ENCODE peak calls at places on chromosomes 5 and 9, in ten cellular contexts. O is stimulated activated CD4-positive, alpha-beta T cell treated with anti-CD3 and anti-CD28 coated beads, TNF-alpha, amount 100 ng/mL, for 1 hour; L is posterior cingulate gyrus; F is GDM1; X is coronary artery; G is endothelial cell of umbilical vein; E is stimulated activated effector memory CD8-positive, alpha-beta T cell treated with anti-CD3 and anti-CD28 coated beads, Interleukin-12 subunit alpha, Interleukin-12 subunit beta, amount 100 ng/mL, for 72 hours; H is SW480; N is iris pigment epithelial cell; B is ACHN. A is an unnamed sample.

GRCh38 chr5:140039561-140039960 is 3.5 kb downstream of the NRG2 start:
- DNase-seq in B (no peak), E (no peak), H (no peak), F (no peak), X (no peak), N (no peak), G (no peak), O (no peak), L (no peak), A (no peak)

GRCh38 chr9:131734781-131735180 is 5.1 kb downstream of the RAPGEF1 start:
- DNase-seq in B (no peak), G (peak), H (no peak), N (no peak), L (no peak), F (no peak), E (no peak), O (no peak), X (no peak), A (no peak)

GRCh38 chr5:54171645-54172384 is 138.6 kb downstream of the ARL15 start:
- DNase-seq in L (no peak), F (no peak), G (peak), E (no peak), H (peak), X (no peak), N (peak), O (no peak), B (peak), A (no peak)

GRCh38 chr5:136028782-136029742 is at the start of gene TGFBI:
- DNase-seq in X (peak), E (no peak), B (peak), G (peak), F (no peak), N (peak), H (peak), O (no peak), L (peak), A (no peak)

GRCh38 chr9:136821333-136822031 is 13.7 kb downstream of the RABL6 start:
- DNase-seq in G (peak), O (no peak), X (no peak), H (no peak), E (no peak), F (no peak), B (no peak), L (peak), N (peak), A (no peak)

GRCh38 chr9:95920024-95920423 is 44.5 kb downstream of the ERCC6L2 start:
- DNase-seq in H (no peak), E (no peak), X (no peak), B (no peak), O (no peak), G (no peak), L (no peak), N (no peak), F (no peak), A (no peak)

GRCh38 chr9:121455527-121456239 is 44.0 kb downstream of the GGTA1 start:
- DNase-seq in L (no peak), H (no peak), E (peak), N (no peak), G (no peak), O (no peak), X (no peak), F (peak), B (no peak), A (no peak)

GRCh38 chr9:96618209-96619108 is 1.2 kb downstream of the CDC14B start:
- DNase-seq in B (peak), E (no peak), G (peak), L (peak), H (peak), F (no peak), N (peak), X (peak), O (peak), A (peak)

GRCh38 chr5:53109041-53109435 is 519 bp downstream of the MOCS2 start:
- DNase-seq in X (no peak), H (peak), B (peak), F (no peak), E (no peak), O (no peak), N (peak), G (peak), L (no peak), A (no peak)

GRCh38 chr5:137366526-137366925 is 132.6 kb downstream of the SPOCK1 start:
- DNase-seq in N (no peak), G (no peak), E (no peak), B (no peak), H (no peak), O (no peak), X (no peak), F (no peak), L (no peak), A (no peak)

GRCh38 chr9:137370865-137371520 is 52.0 kb downstream of the EXD3 start:
- DNase-seq in E (no peak), H (no peak), O (no peak), G (no peak), N (no peak), B (no peak), F (no peak), X (peak), L (peak), A (no peak)

GRCh38 chr5:126369995-126370731 is 53.0 kb upstream of the GRAMD2B start:
- DNase-seq in F (no peak), G (no peak), X (no peak), O (no peak), N (peak), B (peak), E (no peak), L (no peak), H (peak), A (no peak)

GRCh38 chr9:18036364-18036896 is 437.5 kb upstream of the ADAMTSL1 start:
- DNase-seq in F (no peak), O (no peak), H (no peak), X (no peak), B (no peak), E (no peak), N (no peak), L (no peak), G (no peak), A (no peak)

GRCh38 chr9:114057161-114057560 is 20.9 kb downstream of the AMBP start:
- DNase-seq in G (no peak), N (no peak), H (peak), F (no peak), L (no peak), O (no peak), B (no peak), X (no peak), E (no peak), A (no peak)

GRCh38 chr5:133317558-133317957 is 265.7 kb downstream of the HSPA4 start:
- DNase-seq in H (no peak), X (no peak), G (no peak), O (no peak), L (peak), E (no peak), N (no peak), F (no peak), B (no peak), A (no peak)

GRCh38 chr5:154999865-155000264 is 13.7 kb upstream of the KIF4B start:
- DNase-seq in X (no peak), F (no peak), G (no peak), H (no peak), E (no peak), L (no peak), B (no peak), N (no peak), O (no peak), A (no peak)

GRCh38 chr5:54362434-54362833 is 52.1 kb upstream of the ARL15 start:
- DNase-seq in L (no peak), E (no peak), N (peak), X (no peak), O (no peak), G (peak), B (no peak), F (no peak), H (no peak), A (no peak)

GRCh38 chr9:98573749-98574278 is 134.9 kb downstream of the GABBR2 start:
- DNase-seq in N (no peak), H (no peak), E (no peak), X (no peak), L (no peak), B (no peak), F (no peak), G (no peak), O (no peak), A (no peak)

GRCh38 chr5:87831499-87831898 is 418.8 kb upstream of the CCNH start:
- DNase-seq in N (no peak), B (no peak), O (no peak), E (no peak), L (no peak), X (no peak), H (no peak), G (no peak), F (no peak), A (no peak)

GRCh38 chr9:14269911-14270310 is 44.0 kb downstream of the NFIB start:
- DNase-seq in O (no peak), N (no peak), F (no peak), G (peak), L (no peak), H (no peak), E (no peak), B (no peak), X (no peak), A (no peak)

GRCh38 chr5:143207563-143208364 is 195.7 kb downstream of the NR3C1 start:
- DNase-seq in N (no peak), B (no peak), F (no peak), L (no peak), G (peak), O (no peak), H (no peak), E (peak), X (no peak), A (no peak)

GRCh38 chr9:83936523-83936922 is 15.3 kb upstream of the KIF27 start:
- DNase-seq in E (no peak), N (peak), B (no peak), H (no peak), O (no peak), G (no peak), F (no peak), X (no peak), L (no peak), A (no peak)

GRCh38 chr9:93059097-93059959 is 827 bp downstream of the SUSD3 start:
- DNase-seq in H (no peak), B (no peak), O (no peak), X (no peak), F (peak), N (no peak), G (no peak), E (peak), L (no peak), A (peak)

A was measured in anterior cingulate cortex.